ENCODE peak calls at places on chromosomes 7 and 10, in four cellular contexts. W, P, L and Q are unnamed samples.

GRCh38 chr10:14541379-14541778 is 210.7 kb upstream of the FRMD4A start:
- DNase-seq in P (no peak), L (no peak), W (no peak), Q (no peak)

GRCh38 chr7:1097120-1097504 is 9.2 kb downstream of the GPER1 start:
- DNase-seq in L (no peak), P (no peak), W (no peak), Q (no peak)

GRCh38 chr10:79984851-79985250 is 35.9 kb upstream of the SFTPD start:
- DNase-seq in L (peak), W (no peak), P (no peak), Q (no peak)

GRCh38 chr10:80855348-80855971 is 317.8 kb downstream of the SH2D4B start:
- DNase-seq in P (peak), L (no peak), W (peak), Q (peak)

GRCh38 chr7:94510582-94511456 is 1.2 kb downstream of the CASD1 start:
- DNase-seq in W (no peak), P (peak), L (no peak), Q (peak)

GRCh38 chr7:27148776-27149641 is 1.4 kb upstream of the HOXA6 start:
- DNase-seq in W (no peak), L (no peak), P (no peak), Q (peak)

GRCh38 chr7:137003606-137004005 is 135.2 kb downstream of the CHRM2 start:
- DNase-seq in P (no peak), L (no peak), W (no peak), Q (no peak)

GRCh38 chr10:115417585-115418265 is 324.6 kb downstream of the ATRNL1 start:
- DNase-seq in L (peak), W (peak), P (peak), Q (peak)

GRCh38 chr7:28093617-28094232 is 86.9 kb downstream of the JAZF1 start:
- DNase-seq in L (peak), W (peak), P (peak), Q (peak)

GRCh38 chr10:89458760-89459159 is 44.4 kb downstream of the IFIT5 start:
- DNase-seq in W (no peak), L (no peak), P (no peak), Q (no peak)

GRCh38 chr7:115037128-115037802 is 115.4 kb downstream of the MDFIC start:
- DNase-seq in L (no peak), P (no peak), W (no peak), Q (no peak)

GRCh38 chr10:128056303-128057050 is 69.7 kb downstream of the MKI67 start:
- DNase-seq in W (no peak), P (no peak), L (no peak), Q (no peak)

GRCh38 chr10:86113044-86113443 is 253.6 kb downstream of the GRID1 start:
- DNase-seq in P (no peak), L (no peak), W (no peak), Q (no peak)

GRCh38 chr10:94193466-94193924 is 169.2 kb downstream of the NOC3L start:
- DNase-seq in P (no peak), L (no peak), W (no peak), Q (no peak)

GRCh38 chr7:25862254-25862992 is 289.6 kb upstream of the NFE2L3 start:
- DNase-seq in W (peak), L (peak), P (peak), Q (peak)

GRCh38 chr7:41637051-41637450 is 65.8 kb downstream of the INHBA start:
- DNase-seq in L (no peak), W (no peak), P (no peak), Q (no peak)

GRCh38 chr7:142867097-142867378 is 12.2 kb downstream of the EPHB6 start:
- DNase-seq in W (no peak), L (no peak), P (no peak), Q (no peak)

GRCh38 chr10:87763086-87763861 is 54.8 kb downstream of the ATAD1 start:
- DNase-seq in W (no peak), L (no peak), P (peak), Q (no peak)

GRCh38 chr7:26843696-26844095 is 20.7 kb downstream of the SKAP2 start:
- DNase-seq in P (no peak), L (peak), W (peak), Q (no peak)

GRCh38 chr7:113209449-113210203 is 91.3 kb upstream of the SMIM30 start:
- DNase-seq in L (no peak), W (no peak), P (no peak), Q (no peak)

GRCh38 chr10:93491589-93492121 is 4.8 kb upstream of the CEP55 start:
- DNase-seq in P (no peak), W (no peak), L (no peak), Q (no peak)

GRCh38 chr7:17183630-17184328 is 114.7 kb upstream of the AHR start:
- DNase-seq in P (no peak), L (no peak), W (no peak), Q (no peak)

GRCh38 chr10:71660313-71660712 is 59.3 kb downstream of the C10orf105 start:
- DNase-seq in P (no peak), L (no peak), W (no peak), Q (no peak)

GRCh38 chr7:150965273-150965830 is 12.8 kb downstream of the KCNH2 start:
- DNase-seq in L (no peak), W (no peak), P (no peak), Q (no peak)

GRCh38 chr10:35276918-35277317 is 59.4 kb upstream of the CCNY start:
- DNase-seq in P (no peak), L (no peak), W (no peak), Q (no peak)

GRCh38 chr10:80522756-80523363 is 14.8 kb upstream of the SH2D4B start:
- DNase-seq in L (no peak), P (no peak), W (no peak), Q (no peak)

GRCh38 chr10:78277734-78278404 is 244.2 kb downstream of the RPS24 start:
- DNase-seq in W (no peak), L (no peak), P (no peak), Q (no peak)

GRCh38 chr10:116113721-116114501 is 159.1 kb downstream of the GFRA1 start:
- DNase-seq in P (no peak), L (no peak), W (no peak), Q (no peak)

GRCh38 chr10:15764867-15765454 is 45.2 kb upstream of the ITGA8 start:
- DNase-seq in L (no peak), P (no peak), W (no peak), Q (no peak)

GRCh38 chr7:114416089-114416990 is 1.7 kb downstream of the FOXP2 start:
- DNase-seq in P (no peak), W (no peak), L (no peak), Q (no peak)

GRCh38 chr7:40303996-40304395 is 169.2 kb downstream of the SUGCT start:
- DNase-seq in L (no peak), W (no peak), P (no peak), Q (no peak)

GRCh38 chr7:156155988-156156733 is 343.9 kb upstream of the SHH start:
- DNase-seq in W (no peak), L (no peak), P (no peak), Q (no peak)

GRCh38 chr7:30896041-30896440 is 15.6 kb upstream of the AQP1 start:
- DNase-seq in W (peak), L (no peak), P (no peak), Q (no peak)

GRCh38 chr10:113576853-113577252 is 24.0 kb downstream of the HABP2 start:
- DNase-seq in L (no peak), W (peak), P (no peak), Q (peak)

GRCh38 chr7:3430588-3430987 is 129.5 kb downstream of the SDK1 start:
- DNase-seq in L (no peak), W (no peak), P (no peak), Q (no peak)

GRCh38 chr7:105675873-105676484 is 94.7 kb upstream of the EFCAB10 start:
- DNase-seq in L (no peak), P (no peak), W (no peak), Q (no peak)
- TF ChIP-seq RAD21 in L (no peak), P (no peak), W (no peak), Q (no peak)

GRCh38 chr10:52814506-52814905 is 41.9 kb upstream of the MBL2 start:
- DNase-seq in P (no peak), L (no peak), W (no peak), Q (no peak)

GRCh38 chr10:52820316-52820715 is 47.7 kb upstream of the MBL2 start:
- DNase-seq in W (no peak), L (no peak), P (no peak), Q (no peak)

DNA sequence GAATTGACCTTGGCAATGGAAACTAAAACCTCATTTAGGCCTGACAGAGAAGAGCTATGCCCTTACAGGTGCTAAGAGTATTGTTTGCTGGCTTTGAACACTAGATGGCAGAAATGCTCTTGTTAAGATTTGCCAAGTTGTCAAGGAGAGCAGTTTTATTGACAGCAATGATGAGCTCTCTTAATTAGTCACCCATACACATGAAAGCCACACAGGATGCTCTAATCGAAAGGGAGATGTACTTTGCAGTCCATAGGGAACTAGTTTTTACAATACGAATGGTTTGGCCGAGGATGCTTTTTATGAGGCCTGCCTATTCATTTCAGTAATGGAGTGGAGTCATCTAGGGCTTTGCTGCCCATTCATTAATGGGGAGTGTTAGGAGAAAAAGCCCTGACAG is 45.4 kb upstream of the MBL2 start:
- DNase-seq in L (peak), W (no peak), P (peak), Q (no peak)
- TF ChIP-seq FOSL1 in L (no peak), W (no peak), P (no peak), Q (no peak)

DNA sequence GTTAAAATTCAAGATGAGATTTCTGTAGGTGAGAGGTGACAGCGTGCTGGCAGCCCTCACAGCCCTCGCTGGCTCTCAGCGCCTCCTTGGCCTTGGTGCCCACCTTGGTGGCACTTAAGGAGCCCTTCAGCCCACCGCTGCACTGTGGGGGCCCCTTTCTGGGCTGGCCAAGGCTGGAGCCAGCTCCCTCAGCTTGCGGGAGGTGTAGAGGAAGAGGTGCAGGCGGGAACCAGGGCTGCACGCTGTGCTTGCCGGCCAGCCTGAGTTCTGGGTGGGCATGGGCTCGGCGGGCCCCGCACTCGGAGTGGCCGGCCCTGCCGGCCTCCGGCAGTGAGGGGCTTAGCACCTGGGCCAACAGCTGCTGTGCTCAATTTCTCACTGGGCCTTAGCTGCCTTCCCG is 320.0 kb upstream of the VWC2 start:
- DNase-seq in P (no peak), W (no peak), L (no peak), Q (no peak)
- TF ChIP-seq RAD21 in P (no peak), W (no peak), L (no peak), Q (no peak)

GRCh38 chr10:45419673-45420020 is 45.6 kb downstream of the ALOX5 start:
- DNase-seq in W (no peak), L (no peak), P (no peak), Q (no peak)
- TF ChIP-seq FOSL1 in W (no peak), L (no peak), P (no peak), Q (no peak)

GRCh38 chr7:82017334-82017943 is 247.6 kb upstream of the HGF start:
- DNase-seq in L (peak), W (no peak), P (peak), Q (no peak)

GRCh38 chr7:82018226-82018625 is 248.4 kb upstream of the HGF start:
- DNase-seq in L (no peak), W (no peak), P (no peak), Q (no peak)

GRCh38 chr7:82019538-82019937 is 249.7 kb upstream of the HGF start:
- DNase-seq in W (no peak), P (no peak), L (no peak), Q (no peak)

GRCh38 chr7:82021713-82022112 is 251.9 kb upstream of the HGF start:
- DNase-seq in P (no peak), W (no peak), L (no peak), Q (no peak)

DNA sequence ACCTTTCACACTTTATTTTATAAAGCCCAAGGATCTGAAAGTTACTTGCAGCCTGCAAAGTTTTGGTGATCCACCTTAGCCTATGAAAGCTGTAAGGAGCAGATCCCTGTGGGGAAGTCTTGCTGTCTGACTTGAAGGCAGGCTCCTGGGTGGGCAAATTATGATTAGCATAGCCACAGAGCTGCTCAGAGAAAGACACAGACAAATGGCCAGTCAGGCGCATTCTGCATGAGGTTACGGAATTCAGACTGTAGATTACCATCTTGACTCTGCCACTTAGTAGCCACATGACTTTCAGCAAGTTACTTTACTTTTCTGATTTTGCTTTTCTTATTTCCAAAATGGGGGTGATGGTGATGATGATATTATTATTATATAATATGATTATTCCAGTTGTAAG is 250.2 kb upstream of the HGF start:
- DNase-seq in W (no peak), P (no peak), L (no peak), Q (no peak)
- TF ChIP-seq RAD21 in W (no peak), P (no peak), L (no peak), Q (no peak)

DNA sequence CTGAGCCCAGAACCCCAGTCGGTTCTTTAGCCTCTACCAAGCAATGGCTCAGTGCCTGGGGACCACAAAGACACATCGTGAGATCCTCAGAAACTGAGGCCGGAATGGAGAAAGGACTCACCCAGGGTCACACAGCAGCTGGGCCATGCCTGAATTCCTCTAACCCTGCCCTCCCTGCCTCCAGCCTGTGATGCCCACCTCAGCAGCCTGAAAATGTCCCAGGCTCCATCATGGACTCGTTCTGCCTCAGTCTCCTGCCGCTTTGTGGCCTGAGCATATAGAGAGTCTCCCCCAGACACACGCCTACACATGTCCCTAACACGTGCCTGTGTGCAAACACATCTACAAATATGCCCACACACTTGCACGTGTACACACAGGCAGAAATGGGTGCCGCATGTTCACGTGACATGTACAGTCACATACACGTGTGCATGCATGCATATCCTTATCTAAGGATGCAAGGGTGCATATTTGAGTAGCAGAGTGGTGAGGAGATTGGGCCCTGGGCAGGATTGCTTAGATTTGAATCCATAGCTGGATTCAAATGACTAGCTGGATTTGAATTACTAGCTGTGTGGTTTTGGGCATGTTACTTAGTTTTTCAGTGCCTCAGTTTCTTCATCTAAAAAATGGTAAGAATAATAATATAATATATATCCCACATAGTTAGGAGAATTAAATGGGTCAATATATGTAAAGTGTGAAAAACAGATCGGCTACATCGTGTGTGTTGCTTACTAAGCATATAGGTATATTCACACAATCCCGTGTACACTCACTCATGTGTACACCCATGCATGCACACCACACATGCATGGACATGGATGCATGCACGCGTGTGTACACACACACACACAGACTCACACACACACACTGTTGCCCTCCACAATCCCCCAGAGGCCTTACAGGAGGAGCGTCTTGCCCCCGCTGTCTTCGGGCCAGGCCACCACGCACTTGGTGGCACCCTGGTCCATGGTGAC is 2.4 kb downstream of the TACR2 start:
- DNase-seq in L (no peak), P (no peak), W (no peak), Q (no peak)
- TF ChIP-seq FOSL1 in L (no peak), P (no peak), W (no peak), Q (no peak)

GRCh38 chr10:118667732-118668131 is 72.3 kb upstream of the PRLHR start:
- DNase-seq in L (no peak), W (no peak), P (peak), Q (no peak)
- TF ChIP-seq RAD21 in L (no peak), W (no peak), P (no peak), Q (no peak)

DNA sequence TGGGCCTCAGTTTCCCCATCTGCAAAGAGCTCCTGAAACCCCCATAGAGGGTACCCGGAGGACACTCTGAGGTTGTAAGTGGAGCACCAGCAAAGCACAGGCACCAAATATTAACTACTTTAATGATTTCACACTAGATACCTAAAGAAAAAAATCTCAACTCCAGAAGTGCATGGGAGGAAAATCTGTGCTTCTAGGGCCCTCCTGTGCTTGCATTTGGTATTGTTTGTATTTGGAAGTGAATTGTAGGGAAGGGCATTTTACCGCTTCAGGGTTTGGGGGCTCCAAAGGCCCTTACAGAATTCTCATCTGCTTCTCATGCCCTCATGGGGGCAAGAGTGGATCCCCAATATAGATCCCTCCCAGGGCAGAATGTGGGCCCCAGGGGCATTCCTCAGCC is 22.4 kb upstream of the DRGX start:
- DNase-seq in P (no peak), W (no peak), L (no peak), Q (no peak)
- TF ChIP-seq FOSL1 in P (no peak), W (no peak), L (no peak), Q (no peak)